ENCODE peak calls at places on chromosomes 16 and 17, in six cellular contexts. I, D, C, U, M and W are unnamed samples.

GRCh38 chr17:63151981-63152523 is 186.0 kb downstream of the TANC2 start:
- DNase-seq in I (no peak), M (peak), C (no peak), D (peak), U (no peak), W (no peak)

GRCh38 chr17:37736428-37736827 is 8.4 kb downstream of the HNF1B start:
- DNase-seq in D (no peak), C (no peak), I (no peak), U (no peak), M (no peak), W (no peak)

GRCh38 chr16:11615756-11616447 is 29.2 kb upstream of the LITAF start:
- DNase-seq in D (no peak), U (no peak), C (no peak), I (no peak), M (no peak), W (no peak)

GRCh38 chr17:8248751-8249607 is at the start of gene PFAS:
- DNase-seq in I (peak), U (peak), D (peak), M (peak), C (peak), W (peak)

GRCh38 chr16:351804-352520 is 561 bp downstream of the AXIN1 start:
- DNase-seq in D (no peak), I (no peak), C (no peak), M (peak), U (peak), W (no peak)

GRCh38 chr16:48353565-48354163 is 31.5 kb downstream of the SIAH1 start:
- DNase-seq in D (no peak), C (no peak), M (peak), I (no peak), U (peak), W (peak)

GRCh38 chr17:68302066-68302564 is 10.8 kb downstream of the ARSG start:
- DNase-seq in I (no peak), D (no peak), M (no peak), U (no peak), C (no peak), W (no peak)

GRCh38 chr16:1784977-1785845 is 2.5 kb downstream of the NUBP2 start:
- DNase-seq in D (no peak), I (no peak), M (no peak), C (no peak), U (no peak), W (no peak)

GRCh38 chr17:5719976-5720375 is 135.7 kb upstream of the NLRP1 start:
- DNase-seq in C (no peak), U (no peak), I (no peak), M (no peak), D (no peak), W (no peak)

GRCh38 chr16:50275428-50276127 is 9.2 kb downstream of the ADCY7 start:
- DNase-seq in I (no peak), D (no peak), M (no peak), C (no peak), U (no peak), W (no peak)

GRCh38 chr16:26963109-26963508 is 103.6 kb upstream of the C16orf82 start:
- DNase-seq in C (no peak), D (no peak), M (peak), I (no peak), U (peak), W (no peak)

GRCh38 chr17:47941998-47942490 is 673 bp downstream of the PNPO start:
- DNase-seq in M (no peak), C (no peak), U (peak), I (no peak), D (no peak), W (no peak)

GRCh38 chr16:30924086-30924714 is 828 bp downstream of the FBXL19 start:
- DNase-seq in D (no peak), I (no peak), C (no peak), M (no peak), U (no peak), W (no peak)

GRCh38 chr16:30925646-30926332 is 2.4 kb downstream of the FBXL19 start:
- DNase-seq in I (no peak), U (no peak), C (peak), M (no peak), D (no peak), W (no peak)

GRCh38 chr16:30923554-30924085 is at the start of gene FBXL19:
- DNase-seq in M (no peak), U (no peak), I (no peak), C (peak), D (no peak), W (no peak)

GRCh38 chr16:30926333-30926811 is 3.0 kb downstream of the FBXL19 start:
- DNase-seq in I (no peak), D (no peak), M (no peak), U (no peak), C (no peak), W (no peak)

GRCh38 chr16:30924797-30925645 is 1.6 kb downstream of the FBXL19 start:
- DNase-seq in M (no peak), U (no peak), I (no peak), D (no peak), C (no peak), W (no peak)
- H3K4me3 ChIP-seq in M (peak), U (peak), I (peak), D (peak), C (no peak), W (peak)

GRCh38 chr17:21039839-21040575 is 2.8 kb downstream of the USP22 start:
- DNase-seq in U (peak), C (no peak), D (no peak), I (no peak), M (peak), W (no peak)
- H3K4me3 ChIP-seq in U (peak), C (no peak), D (peak), I (peak), M (peak), W (peak)

GRCh38 chr17:39625198-39625769 is 1.5 kb upstream of the PPP1R1B start:
- DNase-seq in C (no peak), I (no peak), M (no peak), D (no peak), U (no peak), W (no peak)

GRCh38 chr17:39627717-39628516 is 1.2 kb downstream of the PPP1R1B start:
- DNase-seq in D (no peak), C (no peak), U (no peak), M (no peak), I (no peak), W (no peak)

GRCh38 chr17:39626171-39626670 is 531 bp upstream of the PPP1R1B start:
- DNase-seq in D (no peak), I (no peak), C (no peak), M (no peak), U (no peak), W (no peak)

GRCh38 chr17:39627170-39627716 is 491 bp downstream of the PPP1R1B start:
- DNase-seq in U (no peak), D (no peak), C (no peak), I (no peak), M (no peak), W (no peak)

DNA sequence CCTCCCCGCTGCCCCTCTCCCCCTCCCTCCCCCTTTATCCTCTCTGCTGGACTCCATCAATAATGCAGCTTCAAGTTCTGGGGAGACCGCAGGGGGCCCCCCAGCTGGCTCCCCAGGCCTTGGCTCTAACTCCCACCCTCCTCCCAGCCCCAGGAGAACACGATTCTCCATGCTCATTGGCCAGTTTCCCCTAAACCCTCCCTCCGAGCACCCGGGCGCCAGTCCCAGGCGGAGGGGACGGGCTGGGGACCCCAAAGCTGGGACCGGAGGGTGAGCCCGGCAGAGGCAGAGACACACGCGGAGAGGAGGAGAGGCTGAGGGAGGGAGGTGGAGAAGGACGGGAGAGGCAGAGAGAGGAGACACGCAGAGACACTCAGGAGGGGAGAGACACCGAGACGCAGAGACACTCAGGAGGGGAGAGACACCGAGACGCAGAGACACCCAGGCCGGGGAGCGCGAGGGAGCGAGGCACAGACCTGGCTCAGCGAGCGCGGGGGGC is at the start of gene PPP1R1B:
- DNase-seq in M (no peak), U (no peak), C (no peak), I (no peak), D (no peak), W (no peak)
- H3K4me3 ChIP-seq in M (no peak), U (no peak), C (no peak), I (peak), D (peak), W (no peak)

GRCh38 chr17:17724307-17724921 is 43.2 kb downstream of the RAI1 start:
- DNase-seq in I (no peak), U (peak), M (peak), D (no peak), C (no peak), W (no peak)

GRCh38 chr17:17724991-17725852 is 44.0 kb downstream of the RAI1 start:
- DNase-seq in U (no peak), D (no peak), C (no peak), I (no peak), M (no peak), W (no peak)

GRCh38 chr17:17722081-17722905 is 41.0 kb downstream of the RAI1 start:
- DNase-seq in D (no peak), M (no peak), U (no peak), C (no peak), I (no peak), W (no peak)

GRCh38 chr17:17722906-17723353 is 41.7 kb downstream of the RAI1 start:
- DNase-seq in M (no peak), I (no peak), C (no peak), U (no peak), D (no peak), W (no peak)

DNA sequence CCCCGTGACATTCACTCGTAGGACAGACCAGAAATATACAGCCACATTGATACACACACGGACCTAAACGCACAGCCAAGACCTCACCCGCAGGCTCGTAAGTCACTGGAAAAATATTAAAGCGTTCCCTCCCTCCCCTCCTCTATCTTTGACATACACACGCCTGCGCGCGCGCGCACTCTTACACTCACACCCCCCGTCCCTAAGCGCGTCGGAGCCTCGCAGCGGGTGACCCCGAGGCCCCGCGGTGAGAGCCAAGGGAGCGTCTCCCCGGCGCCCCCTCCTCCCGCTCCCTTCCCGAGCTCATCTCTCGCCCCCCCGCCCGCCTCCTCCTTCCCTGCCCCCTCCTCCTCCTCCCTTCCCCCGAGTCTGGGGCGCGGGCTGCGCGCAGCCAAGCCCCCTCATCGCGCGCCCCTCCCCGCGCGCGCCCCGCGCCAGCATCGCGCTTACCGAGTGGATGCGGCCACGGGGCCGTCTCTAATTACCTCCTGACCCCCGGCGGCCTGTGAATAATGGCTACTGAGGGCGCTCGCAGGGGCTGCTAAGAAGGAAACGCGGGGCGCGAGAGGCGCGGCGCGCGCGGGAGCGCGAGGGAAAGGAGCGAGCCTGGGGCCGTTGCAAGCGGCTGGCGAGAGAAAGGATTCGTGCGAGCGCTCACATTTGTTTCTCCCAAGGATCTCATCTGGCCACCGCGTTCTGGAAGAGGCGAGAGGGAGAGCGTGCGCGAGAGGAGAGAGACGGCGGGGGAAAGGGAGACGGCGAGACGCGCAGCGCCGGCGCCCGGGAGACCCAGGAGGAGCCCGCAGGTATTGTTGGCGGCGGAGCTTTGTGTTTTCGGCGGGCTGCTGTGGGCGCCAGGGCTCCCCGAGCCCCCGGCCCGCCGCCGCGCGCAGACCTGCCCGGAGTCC is 42.4 kb downstream of the RAI1 start:
- DNase-seq in I (no peak), M (peak), D (no peak), U (peak), C (no peak), W (no peak)
- H3K4me3 ChIP-seq in I (peak), M (peak), D (peak), U (peak), C (peak), W (peak)

GRCh38 chr17:61955621-61956020 is 27.8 kb upstream of the INTS2 start:
- DNase-seq in M (no peak), D (no peak), U (no peak), C (no peak), I (no peak), W (no peak)
- H3K4me3 ChIP-seq in M (no peak), D (no peak), U (no peak), C (no peak), I (no peak), W (no peak)

GRCh38 chr17:81398170-81398854 is 3.1 kb downstream of the BAHCC1 start:
- DNase-seq in M (peak), I (no peak), C (no peak), D (no peak), U (no peak), W (no peak)
- H3K4me3 ChIP-seq in M (peak), I (peak), C (peak), D (peak), U (no peak), W (peak)

GRCh38 chr17:60155815-60156214 is 6.0 kb downstream of the CA4 start:
- DNase-seq in U (no peak), I (no peak), M (no peak), D (no peak), C (no peak), W (no peak)

GRCh38 chr17:60155427-60155814 is 5.6 kb downstream of the CA4 start:
- DNase-seq in U (no peak), D (no peak), C (no peak), M (no peak), I (no peak), W (no peak)

GRCh38 chr17:60151355-60151754 is 1.6 kb downstream of the CA4 start:
- DNase-seq in I (no peak), U (peak), M (no peak), C (no peak), D (no peak), W (no peak)

GRCh38 chr17:60154616-60155426 is 5.0 kb downstream of the CA4 start:
- DNase-seq in M (peak), C (no peak), U (no peak), D (peak), I (no peak), W (no peak)

GRCh38 chr17:60153606-60154355 is 4.0 kb downstream of the CA4 start:
- DNase-seq in U (no peak), C (no peak), I (no peak), M (peak), D (no peak), W (no peak)
- H3K4me3 ChIP-seq in U (no peak), C (no peak), I (no peak), M (no peak), D (no peak), W (no peak)

DNA sequence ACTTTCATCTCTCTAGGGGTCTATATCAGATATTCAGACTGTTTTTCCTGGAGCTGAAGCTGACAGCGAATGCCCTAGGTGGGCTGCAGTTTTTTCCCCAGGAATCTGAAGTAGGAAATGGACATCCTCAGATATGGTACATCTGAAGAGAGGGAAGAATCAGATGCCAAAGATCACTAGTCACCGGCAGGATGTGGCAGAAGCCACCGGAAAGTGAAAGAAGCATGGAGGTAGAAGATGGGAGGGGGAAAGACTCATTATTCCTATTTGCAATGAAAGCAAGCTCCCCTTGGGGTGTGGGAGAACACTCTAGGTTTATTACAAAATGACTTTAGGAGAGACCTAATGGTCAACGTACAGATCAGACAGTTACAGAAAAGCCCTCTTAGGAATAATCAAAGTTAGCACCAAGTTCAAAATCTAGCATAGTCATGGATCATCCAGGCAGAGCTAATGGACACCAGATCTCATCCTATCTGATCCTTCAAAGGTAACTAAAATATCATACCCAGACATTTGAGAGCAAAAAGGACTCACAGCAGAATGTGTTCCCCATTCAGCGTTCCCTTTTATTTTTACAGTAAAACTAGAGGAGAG is 110.7 kb downstream of the HS3ST3A1 start:
- DNase-seq in M (no peak), I (no peak), D (no peak), U (no peak), C (no peak), W (no peak)
- H3K4me3 ChIP-seq in M (no peak), I (no peak), D (no peak), U (no peak), C (no peak), W (no peak)